ENCODE peak calls at places on chromosome 10, in eight cellular contexts. A, M, L, V, W, Q, I and J are unnamed samples.

GRCh38 chr10:112792487-112793196 is 157.4 kb upstream of the TCF7L2 start:
- DNase-seq in W (peak; percentile 72), M (no peak), V (peak; percentile 52), Q (peak; percentile 75), A (no peak), I (no peak), L (peak; percentile 89), J (no peak)

GRCh38 chr10:44949127-44949802 is 10.3 kb upstream of the RASSF4 start:
- DNase-seq in Q (no peak), L (no peak), W (no peak), M (no peak), V (no peak), I (no peak), A (no peak), J (no peak)

GRCh38 chr10:106506509-106507265 is 657.8 kb downstream of the SORCS1 start:
- DNase-seq in I (no peak), W (peak; percentile 65), M (no peak), V (peak; percentile 57), Q (no peak), A (no peak), L (no peak), J (peak; percentile 78)

GRCh38 chr10:125125951-125126735 is 34.2 kb downstream of the CTBP2 start:
- DNase-seq in A (no peak), M (no peak), L (no peak), V (no peak), I (no peak), W (no peak), Q (no peak), J (no peak)

GRCh38 chr10:100100651-100101525 is 19.2 kb upstream of the CPN1 start:
- DNase-seq in M (no peak), Q (no peak), L (no peak), V (peak; percentile 68), W (peak; percentile 74), A (no peak), I (peak; percentile 36), J (peak; percentile 58)

GRCh38 chr10:126252884-126253612 is 135.2 kb downstream of the ADAM12 start:
- DNase-seq in V (peak; percentile 96), Q (no peak), M (peak; percentile 82), L (no peak), A (peak; percentile 10), W (peak; percentile 90), I (peak; percentile 51), J (peak; percentile 96)

GRCh38 chr10:69579661-69580060 is 6.4 kb upstream of the NEUROG3 start:
- DNase-seq in Q (no peak), M (no peak), I (no peak), W (no peak), A (no peak), V (no peak), L (no peak), J (no peak)

GRCh38 chr10:88482220-88482619 is 100.9 kb downstream of the RNLS start:
- DNase-seq in W (no peak), L (no peak), V (no peak), I (no peak), M (no peak), Q (no peak), A (no peak), J (no peak)

GRCh38 chr10:95245425-95246055 is 45.3 kb downstream of the PDLIM1 start:
- DNase-seq in M (no peak), W (peak; percentile 31), V (no peak), I (no peak), A (no peak), Q (no peak), L (no peak), J (no peak)

GRCh38 chr10:101101488-101101887 is 29.6 kb upstream of the TLX1 start:
- DNase-seq in L (no peak), Q (no peak), I (no peak), W (no peak), V (no peak), M (no peak), A (no peak), J (no peak)

GRCh38 chr10:49661291-49661856 is 18.1 kb upstream of the C10orf53 start:
- DNase-seq in M (no peak), V (no peak), W (no peak), Q (no peak), I (peak; percentile 29), A (no peak), L (no peak), J (no peak)

GRCh38 chr10:70757856-70758255 is 27.3 kb downstream of the TBATA start:
- DNase-seq in I (no peak), V (no peak), Q (no peak), A (no peak), W (no peak), M (no peak), L (no peak), J (no peak)

GRCh38 chr10:61888744-61889143 is 12.8 kb upstream of the ARID5B start:
- DNase-seq in I (no peak), M (no peak), L (no peak), A (no peak), V (peak; percentile 36), Q (no peak), W (peak; percentile 43), J (peak; percentile 67)

GRCh38 chr10:61978965-61979364 is 77.5 kb downstream of the ARID5B start:
- DNase-seq in V (no peak), M (no peak), Q (no peak), I (no peak), A (no peak), W (no peak), L (no peak), J (no peak)

GRCh38 chr10:68153473-68154210 is 44.4 kb downstream of the MYPN start:
- DNase-seq in W (peak; percentile 95), L (no peak), I (peak; percentile 85), M (peak; percentile 86), Q (peak; percentile 16), A (peak; percentile 95), V (peak; percentile 95), J (peak; percentile 100)

GRCh38 chr10:44619521-44619920 is 234.6 kb upstream of the CXCL12 start:
- DNase-seq in L (no peak), A (no peak), V (no peak), I (no peak), W (no peak), M (no peak), Q (no peak), J (no peak)

GRCh38 chr10:110168601-110169481 is 38.6 kb upstream of the MXI1 start:
- DNase-seq in A (no peak), M (no peak), L (no peak), I (peak; percentile 53), V (no peak), Q (no peak), W (no peak), J (no peak)

GRCh38 chr10:99507265-99507664 is 25.5 kb upstream of the NKX2-3 start:
- DNase-seq in L (no peak), A (no peak), I (no peak), Q (no peak), M (no peak), V (no peak), W (no peak), J (no peak)

GRCh38 chr10:33129181-33129928 is 171.3 kb upstream of the ITGB1 start:
- DNase-seq in V (peak; percentile 95), L (no peak), W (peak; percentile 97), A (no peak), I (no peak), M (no peak), Q (no peak), J (peak; percentile 74)

GRCh38 chr10:97517778-97518561 is 19.2 kb downstream of the UBTD1 start:
- DNase-seq in W (no peak), I (peak; percentile 44), L (no peak), V (no peak), A (no peak), Q (no peak), M (no peak), J (peak; percentile 63)

GRCh38 chr10:112374724-112375541 is 1.0 kb downstream of the ACSL5 start:
- DNase-seq in M (no peak), V (no peak), W (peak; percentile 26), A (no peak), I (no peak), L (no peak), Q (no peak), J (peak; percentile 47)

GRCh38 chr10:108911814-108912541 is 1011.3 kb downstream of the XPNPEP1 start:
- DNase-seq in M (no peak), A (no peak), W (peak; percentile 50), I (peak; percentile 86), V (peak; percentile 75), L (no peak), Q (peak; percentile 92), J (peak; percentile 80)

GRCh38 chr10:124025152-124025551 is 68.2 kb downstream of the CHST15 start:
- DNase-seq in L (no peak), V (no peak), I (no peak), Q (no peak), A (no peak), M (no peak), W (peak; percentile 6), J (peak; percentile 20)

GRCh38 chr10:5105626-5106025 is 11.4 kb downstream of the AKR1C3 start:
- DNase-seq in Q (no peak), I (no peak), V (no peak), L (no peak), M (no peak), W (no peak), A (no peak), J (peak; percentile 28)

GRCh38 chr10:71700735-71701368 is 18.7 kb downstream of the C10orf105 start:
- DNase-seq in Q (no peak), L (no peak), A (no peak), V (no peak), M (no peak), W (no peak), I (no peak), J (no peak)

GRCh38 chr10:72126184-72126871 is 38.0 kb upstream of the SPOCK2 start:
- DNase-seq in I (peak; percentile 17), Q (no peak), A (no peak), V (peak; percentile 73), M (peak; percentile 3), L (no peak), W (peak; percentile 69), J (peak; percentile 76)

GRCh38 chr10:111137012-111137411 is 60.2 kb downstream of the ADRA2A start:
- DNase-seq in W (no peak), V (no peak), I (no peak), L (no peak), A (peak; percentile 79), M (no peak), Q (no peak), J (no peak)

GRCh38 chr10:7438196-7438986 is 27.6 kb upstream of the SFMBT2 start:
- DNase-seq in W (no peak), M (no peak), A (no peak), L (no peak), I (peak; percentile 11), Q (no peak), V (no peak), J (no peak)

GRCh38 chr10:104328916-104329710 is 9.2 kb downstream of the ITPRIP start:
- DNase-seq in Q (peak; percentile 93), I (peak; percentile 75), V (peak; percentile 94), L (peak; percentile 57), A (no peak), M (peak; percentile 59), W (peak; percentile 93), J (peak; percentile 96)

GRCh38 chr10:64648915-64649314 is 1127.7 kb downstream of the REEP3 start:
- DNase-seq in I (peak; percentile 16), Q (no peak), M (no peak), L (no peak), W (no peak), V (no peak), A (no peak), J (no peak)